ENCODE peak calls at places on chromosomes 2 and 18, in eight cellular contexts. E is A549, H is uterus, Y is stomach, Q is HCT116, J is prostate gland, U is heart left ventricle, M is ovary. T is an unnamed sample.

GRCh38 chr18:73088445-73088844 is 220.7 kb upstream of the NETO1 start:
- DNase-seq in E (no peak), J (no peak), Q (no peak), H (no peak), M (no peak), U (no peak), Y (no peak), T (no peak)

GRCh38 chr18:43590182-43590903 is 313.1 kb upstream of the SYT4 start:
- DNase-seq in Y (peak; percentile 53), E (no peak), M (no peak), J (no peak), U (no peak), H (no peak), Q (no peak), T (no peak)

GRCh38 chr2:196131949-196132925 is 39.1 kb downstream of the STK17B start:
- DNase-seq in H (no peak), J (no peak), M (no peak), Q (no peak), E (no peak), Y (no peak), U (no peak), T (no peak)

GRCh38 chr2:241188386-241189092 is at the start of gene ANO7:
- DNase-seq in Y (peak; percentile 73), H (no peak), U (no peak), Q (no peak), M (no peak), J (peak; percentile 83), E (no peak), T (no peak)

GRCh38 chr2:71453404-71454220 is at the start of gene DYSF:
- DNase-seq in E (no peak), Y (peak; percentile 47), U (peak; percentile 85), H (no peak), Q (no peak), M (no peak), J (no peak), T (no peak)

GRCh38 chr2:122023059-122023879 is 267.8 kb downstream of the TSN start:
- DNase-seq in M (no peak), H (no peak), J (no peak), Y (no peak), Q (no peak), E (no peak), U (no peak), T (no peak)

GRCh38 chr2:8505311-8505920 is 176.4 kb upstream of the ID2 start:
- DNase-seq in Q (no peak), M (no peak), H (no peak), J (no peak), E (no peak), Y (no peak), U (no peak), T (no peak)

GRCh38 chr2:8549273-8549922 is 132.5 kb upstream of the ID2 start:
- DNase-seq in J (no peak), H (peak; percentile 1), U (no peak), M (no peak), Y (peak; percentile 10), E (no peak), Q (no peak), T (no peak)

GRCh38 chr18:3604626-3605408 is 154.8 kb downstream of the TGIF1 start:
- DNase-seq in E (no peak), Q (no peak), U (no peak), Y (no peak), M (no peak), J (no peak), H (no peak), T (no peak)

GRCh38 chr2:70670626-70671025 is 97.4 kb downstream of the ADD2 start:
- DNase-seq in E (no peak), U (no peak), M (no peak), Q (no peak), Y (no peak), J (no peak), H (no peak), T (no peak)

GRCh38 chr2:22442051-22442450 is 942.9 kb upstream of the KLHL29 start:
- DNase-seq in H (no peak), U (no peak), M (no peak), Q (no peak), E (no peak), J (no peak), Y (no peak), T (no peak)

GRCh38 chr2:190679813-190680591 is 31.1 kb downstream of the NAB1 start:
- DNase-seq in H (peak; percentile 19), Q (peak; percentile 16), Y (peak; percentile 49), E (peak; percentile 23), U (peak; percentile 37), M (peak; percentile 39), J (peak; percentile 5), T (no peak)

GRCh38 chr18:13585379-13586153 is 140.8 kb downstream of the FAM210A start:
- DNase-seq in M (no peak), J (no peak), Y (no peak), H (no peak), U (no peak), Q (no peak), E (no peak), T (no peak)

GRCh38 chr2:143954208-143954607 is 565.7 kb downstream of the ZEB2 start:
- DNase-seq in E (no peak), H (no peak), U (no peak), Y (no peak), M (no peak), J (no peak), Q (no peak), T (no peak)

GRCh38 chr2:149160701-149161217 is 122.3 kb downstream of the LYPD6B start:
- DNase-seq in Q (no peak), H (no peak), J (no peak), E (no peak), Y (no peak), U (no peak), M (no peak), T (no peak)

GRCh38 chr18:70029163-70029562 is 81.5 kb upstream of the CD226 start:
- DNase-seq in Y (no peak), Q (no peak), H (no peak), M (no peak), J (no peak), U (no peak), E (no peak), T (no peak)

GRCh38 chr18:70030728-70031127 is 83.1 kb upstream of the CD226 start:
- DNase-seq in Y (no peak), Q (no peak), H (no peak), U (no peak), M (no peak), J (no peak), E (no peak), T (no peak)

GRCh38 chr18:70028734-70029133 is 81.1 kb upstream of the CD226 start:
- DNase-seq in M (no peak), U (no peak), J (no peak), Q (no peak), Y (no peak), H (no peak), E (no peak), T (no peak)

GRCh38 chr18:70025580-70025979 is 77.9 kb upstream of the CD226 start:
- DNase-seq in Y (no peak), J (no peak), H (no peak), E (no peak), U (no peak), Q (no peak), M (no peak), T (no peak)

GRCh38 chr18:70028084-70028483 is 80.4 kb upstream of the CD226 start:
- DNase-seq in E (no peak), U (no peak), J (no peak), M (no peak), Q (no peak), H (no peak), Y (no peak), T (no peak)
- TF ChIP-seq POLR2A in E (no peak), U (no peak), J (no peak), M (no peak), Q (no peak), H (no peak), Y (no peak), T (no peak)

DNA sequence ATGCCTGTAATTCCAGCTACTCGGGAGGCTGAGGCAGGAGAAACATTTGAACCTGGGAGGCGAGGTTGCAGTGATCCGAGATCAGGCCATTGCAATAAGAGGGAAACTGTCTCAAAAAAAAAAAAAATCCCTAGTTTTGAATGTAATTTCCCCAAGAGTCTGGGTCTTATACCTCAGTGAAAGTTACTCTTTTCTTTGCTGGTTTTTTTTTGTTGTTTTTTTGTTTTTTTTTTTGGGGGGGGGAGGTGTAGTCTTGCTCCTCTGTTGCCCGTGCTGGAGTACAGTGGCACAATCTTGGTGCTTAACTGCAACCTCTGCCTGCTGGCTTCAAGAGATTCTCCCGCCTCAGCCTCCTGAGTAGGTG is 22.8 kb downstream of the EML4 start:
- DNase-seq in H (no peak), M (no peak), U (no peak), Y (no peak), E (no peak), Q (no peak), J (no peak), T (no peak)
- TF ChIP-seq POLR2A in H (no peak), M (no peak), U (no peak), Y (no peak), E (no peak), Q (no peak), J (no peak), T (no peak)

DNA sequence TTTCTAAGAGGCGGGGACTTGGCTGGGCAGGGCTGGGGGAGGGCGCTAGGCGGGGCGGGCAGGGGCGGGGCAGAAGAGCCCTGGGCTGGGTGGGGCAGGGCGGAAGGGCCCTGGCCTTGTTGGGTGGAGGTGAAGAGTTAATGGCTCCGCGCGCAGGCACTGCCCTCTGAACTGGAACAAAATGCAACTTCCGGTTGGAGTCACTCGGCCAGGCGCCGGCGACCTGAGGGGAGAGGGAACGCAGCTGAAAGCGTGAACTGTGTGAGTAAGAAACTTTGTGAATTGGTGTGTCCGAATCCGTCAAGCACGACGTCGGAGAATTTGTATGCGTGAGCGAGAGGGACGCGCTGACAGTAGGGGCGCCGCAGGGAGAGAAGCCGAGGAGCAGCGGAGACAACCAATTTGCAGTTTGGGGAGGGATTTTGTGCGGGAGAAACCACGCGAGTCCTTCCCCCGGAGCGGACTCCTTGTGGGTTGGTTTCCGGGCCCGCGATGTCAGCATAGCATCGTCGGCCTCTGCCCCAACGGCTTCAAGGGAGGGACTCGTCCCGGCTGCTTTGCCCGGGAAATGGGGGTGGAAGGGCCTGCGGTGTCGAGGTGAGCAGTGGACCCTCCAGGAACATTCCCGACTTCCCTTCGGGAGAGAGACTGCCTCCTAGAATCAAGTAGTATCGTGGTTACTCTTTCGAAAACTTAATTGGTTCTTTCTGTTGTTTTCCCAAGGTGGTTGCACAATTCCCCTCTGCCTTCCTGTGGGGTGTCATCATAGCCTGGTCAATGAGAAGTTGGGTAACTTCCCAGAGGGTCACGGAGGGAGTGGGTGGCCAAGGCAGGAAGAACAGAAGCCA is at the start of gene TANK:
- DNase-seq in E (peak; percentile 81), M (peak; percentile 92), H (peak; percentile 91), J (peak; percentile 83), Y (peak; percentile 92), U (peak; percentile 95), Q (peak; percentile 92), T (peak; percentile 66)
- TF ChIP-seq POLR2A in E (peak; percentile 93), M (peak; percentile 95), H (peak; percentile 84), J (peak; percentile 90), Y (no peak), U (peak; percentile 88), Q (peak; percentile 90), T (peak; percentile 92)

GRCh38 chr2:32172870-32173269 is 7.2 kb downstream of the SLC30A6 start:
- DNase-seq in J (no peak), U (no peak), H (no peak), Y (no peak), E (no peak), M (no peak), Q (no peak), T (no peak)

GRCh38 chr2:32166115-32166549 is 468 bp downstream of the SLC30A6 start:
- DNase-seq in E (no peak), Q (no peak), J (no peak), U (no peak), M (no peak), H (no peak), Y (no peak), T (no peak)

GRCh38 chr2:32168513-32168912 is 2.8 kb downstream of the SLC30A6 start:
- DNase-seq in Y (no peak), E (no peak), J (no peak), H (no peak), Q (no peak), U (no peak), M (no peak), T (no peak)
- TF ChIP-seq POLR2A in Y (no peak), E (no peak), J (no peak), H (no peak), Q (no peak), U (no peak), M (no peak), T (no peak)